ENCODE peak calls at places on chromosomes 3 and 15, in six cellular contexts. E, D, N, Z, L and W are unnamed samples.

GRCh38 chr3:45613781-45614180 is 19.2 kb downstream of the LIMD1 start:
- DNase-seq in E (no peak), D (no peak), N (no peak), Z (no peak), L (no peak), W (no peak)

GRCh38 chr3:37671000-37671483 is 190.6 kb upstream of the CTDSPL start:
- DNase-seq in E (no peak), D (no peak), N (no peak), Z (no peak), L (no peak), W (peak)

GRCh38 chr3:75981401-75981800 is 196.1 kb upstream of the ZNF717 start:
- DNase-seq in E (no peak), D (no peak), N (no peak), Z (no peak), L (no peak), W (no peak)

GRCh38 chr15:82737975-82738374 is 28.3 kb upstream of the AP3B2 start:
- DNase-seq in E (no peak), D (no peak), N (no peak), Z (no peak), L (no peak), W (no peak)

GRCh38 chr3:125433611-125434041 is 58.5 kb upstream of the ZNF148 start:
- DNase-seq in E (peak), D (no peak), N (peak), Z (no peak), L (no peak), W (no peak)

GRCh38 chr3:137121704-137122314 is 164.0 kb downstream of the IL20RB start:
- DNase-seq in E (peak), D (no peak), N (peak), Z (no peak), L (peak), W (peak)

GRCh38 chr3:44355634-44356033 is 17.1 kb downstream of the TCAIM start:
- DNase-seq in E (no peak), D (no peak), N (peak), Z (no peak), L (no peak), W (no peak)

GRCh38 chr3:10344147-10344943 is 23.4 kb upstream of the SEC13 start:
- DNase-seq in E (peak), D (no peak), N (peak), Z (no peak), L (peak), W (peak)

GRCh38 chr15:40105517-40106202 is 3.0 kb downstream of the BMF start:
- DNase-seq in E (peak), D (no peak), N (no peak), Z (no peak), L (no peak), W (no peak)

GRCh38 chr3:98786364-98786930 is 23.3 kb downstream of the ST3GAL6 start:
- DNase-seq in E (peak), D (no peak), N (peak), Z (no peak), L (no peak), W (no peak)

GRCh38 chr3:14685204-14685603 is 10.3 kb downstream of the C3orf20 start:
- DNase-seq in E (no peak), D (no peak), N (no peak), Z (no peak), L (no peak), W (no peak)

GRCh38 chr3:131543714-131544113 is 40.9 kb upstream of the MRPL3 start:
- DNase-seq in E (no peak), D (peak), N (peak), Z (peak), L (no peak), W (no peak)

GRCh38 chr3:194395767-194396527 is 3.1 kb downstream of the GP5 start:
- DNase-seq in E (no peak), D (peak), N (no peak), Z (no peak), L (no peak), W (peak)

DNA sequence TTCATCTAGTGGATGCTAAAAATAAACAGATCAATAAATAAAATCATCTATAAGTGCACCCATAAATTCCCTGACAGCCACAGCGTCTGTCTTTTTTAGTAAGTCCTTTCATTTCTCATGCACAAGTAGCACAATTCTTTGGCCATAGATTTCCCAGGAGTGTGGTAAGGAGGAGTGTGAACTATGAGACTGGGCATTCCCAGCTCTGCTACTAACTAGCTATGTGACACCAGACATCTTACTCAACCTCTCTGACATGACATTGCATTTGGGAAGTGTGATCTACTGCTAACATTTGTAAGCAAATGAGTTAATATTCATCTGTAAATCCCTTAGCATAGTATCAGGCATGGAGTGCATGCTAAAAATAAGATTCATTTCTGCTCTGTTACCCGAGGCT is 301.8 kb downstream of the NTRK3 start:
- DNase-seq in E (no peak), D (no peak), N (peak), Z (no peak), L (no peak), W (no peak)
- TF ChIP-seq CTCF in E (no peak), D (no peak), N (no peak), Z (no peak), L (no peak), W (no peak)

DNA sequence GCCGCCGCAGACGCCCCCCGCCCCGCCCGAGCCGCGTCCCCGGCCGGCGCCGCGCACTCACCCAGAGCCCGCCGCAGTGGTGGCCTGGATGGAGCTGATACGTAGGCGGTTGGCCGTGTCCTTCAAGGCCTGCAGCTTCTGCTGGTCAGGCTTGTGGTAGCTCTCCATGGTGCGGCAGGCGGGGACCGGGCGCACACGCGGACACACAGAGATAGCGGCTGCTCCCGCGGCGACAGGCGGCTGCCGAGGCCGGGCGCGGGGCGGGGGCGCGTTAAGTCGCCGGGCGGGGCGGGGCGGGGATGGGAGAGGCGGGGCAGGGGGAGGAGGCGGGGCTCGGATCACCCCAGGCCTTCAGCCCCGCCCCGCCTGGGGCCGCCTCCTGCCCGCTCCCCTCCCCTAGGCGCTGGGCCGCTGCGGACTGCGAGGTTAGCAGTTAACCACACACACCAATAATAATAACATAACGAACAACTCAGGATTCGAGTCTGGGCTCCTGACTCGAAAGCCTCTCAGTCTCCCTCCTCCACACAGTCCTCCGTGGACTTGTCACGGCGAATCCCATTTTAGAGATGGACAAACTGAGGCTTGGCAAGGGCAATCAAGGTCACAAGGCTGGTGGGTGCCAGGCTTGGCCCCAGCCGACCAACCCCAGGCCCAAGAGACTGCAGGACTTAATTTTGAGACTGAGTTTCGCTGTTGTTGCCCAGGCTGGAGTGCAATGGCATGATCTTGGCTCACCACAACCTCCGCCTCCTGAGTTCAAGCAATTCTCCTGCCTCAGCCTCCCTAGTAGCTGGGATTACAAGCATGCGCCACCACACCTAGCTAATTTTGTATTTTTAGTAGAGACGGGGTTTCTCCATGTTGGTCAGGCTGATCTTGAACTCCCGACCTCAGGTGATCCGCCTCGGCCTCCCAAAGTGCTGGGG is at the start of gene TKT:
- DNase-seq in E (peak), D (peak), N (peak), Z (peak), L (peak), W (peak)
- TF ChIP-seq CTCF in E (no peak), D (no peak), N (no peak), Z (no peak), L (no peak), W (no peak)

GRCh38 chr3:177193706-177194268 is 3.5 kb downstream of the TBL1XR1 start:
- DNase-seq in E (no peak), D (no peak), N (no peak), Z (no peak), L (no peak), W (no peak)
- TF ChIP-seq CTCF in E (no peak), D (no peak), N (no peak), Z (no peak), L (no peak), W (no peak)

GRCh38 chr3:24069045-24069444 is 124.0 kb downstream of the NR1D2 start:
- DNase-seq in E (no peak), D (no peak), N (peak), Z (no peak), L (no peak), W (no peak)
- TF ChIP-seq CTCF in E (no peak), D (no peak), N (peak), Z (no peak), L (peak), W (no peak)

GRCh38 chr3:138638641-138639040 is 30.1 kb downstream of the FAIM start:
- DNase-seq in E (no peak), D (no peak), N (no peak), Z (no peak), L (no peak), W (no peak)
- TF ChIP-seq CTCF in E (no peak), D (no peak), N (no peak), Z (no peak), L (no peak), W (no peak)

DNA sequence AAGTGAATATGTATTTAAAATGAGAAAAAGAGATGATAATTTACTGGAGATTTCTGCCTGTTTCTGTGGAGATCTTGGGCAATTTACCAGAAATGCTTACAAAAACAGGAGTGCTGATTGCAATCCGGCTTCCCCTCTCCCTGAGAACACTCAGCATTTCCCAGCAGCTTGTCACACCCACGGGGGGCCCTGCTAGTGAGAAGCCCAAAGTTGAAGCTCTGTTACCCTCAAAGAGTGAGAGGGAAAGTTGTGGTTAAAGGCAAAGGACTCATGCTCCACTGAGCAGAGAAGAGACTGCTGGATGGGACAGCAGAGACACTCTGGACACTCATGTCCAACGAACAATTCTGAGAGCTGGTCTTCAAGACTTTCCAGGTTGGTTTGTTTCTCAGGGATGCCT is 2.9 kb downstream of the MCTP2 start:
- DNase-seq in E (no peak), D (peak), N (peak), Z (peak), L (no peak), W (no peak)
- TF ChIP-seq CTCF in E (no peak), D (no peak), N (no peak), Z (no peak), L (no peak), W (no peak)

DNA sequence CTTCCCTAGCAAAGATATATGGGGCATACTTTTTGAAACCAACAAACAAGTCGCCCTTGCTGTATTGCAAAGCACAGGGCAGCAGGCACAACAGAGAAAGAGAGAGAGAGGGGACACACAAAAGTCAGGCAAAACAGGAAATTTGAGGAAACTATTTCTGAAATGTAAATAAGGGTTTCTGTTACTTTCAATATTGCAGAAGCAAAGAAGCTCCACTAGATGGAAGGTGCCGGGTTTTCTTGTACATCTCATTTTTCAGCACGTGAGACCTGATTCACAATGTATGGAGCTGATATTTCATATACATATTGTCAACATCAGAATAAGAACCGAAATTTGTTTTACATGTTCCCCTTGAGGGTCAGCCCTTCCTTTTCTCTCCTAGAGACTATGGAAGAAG is 127.4 kb downstream of the FOXP1 start:
- DNase-seq in E (no peak), D (no peak), N (no peak), Z (no peak), L (no peak), W (no peak)
- TF ChIP-seq CTCF in E (no peak), D (no peak), N (no peak), Z (no peak), L (no peak), W (no peak)

DNA sequence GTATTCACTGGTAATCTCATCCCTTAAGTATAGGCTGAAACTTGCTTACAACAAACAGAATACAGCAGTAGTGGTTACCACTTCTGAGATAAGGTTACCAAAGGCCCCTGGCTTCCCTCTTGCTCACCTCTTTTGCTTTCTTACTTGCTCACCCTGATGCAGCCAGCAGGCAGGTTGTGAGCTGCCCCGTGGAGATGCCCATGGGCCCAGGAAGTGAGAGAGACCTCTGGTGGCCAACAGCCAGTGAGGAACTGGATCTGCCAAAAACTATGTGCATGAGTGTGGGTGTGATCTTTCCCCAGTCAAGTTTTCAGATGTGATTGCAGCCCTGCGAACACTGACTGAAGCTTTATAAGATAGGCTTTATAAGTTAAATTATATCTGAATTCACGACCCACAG is 48.7 kb downstream of the NMNAT3 start:
- DNase-seq in E (peak), D (no peak), N (peak), Z (no peak), L (no peak), W (no peak)
- TF ChIP-seq CTCF in E (peak), D (no peak), N (no peak), Z (no peak), L (peak), W (no peak)

DNA sequence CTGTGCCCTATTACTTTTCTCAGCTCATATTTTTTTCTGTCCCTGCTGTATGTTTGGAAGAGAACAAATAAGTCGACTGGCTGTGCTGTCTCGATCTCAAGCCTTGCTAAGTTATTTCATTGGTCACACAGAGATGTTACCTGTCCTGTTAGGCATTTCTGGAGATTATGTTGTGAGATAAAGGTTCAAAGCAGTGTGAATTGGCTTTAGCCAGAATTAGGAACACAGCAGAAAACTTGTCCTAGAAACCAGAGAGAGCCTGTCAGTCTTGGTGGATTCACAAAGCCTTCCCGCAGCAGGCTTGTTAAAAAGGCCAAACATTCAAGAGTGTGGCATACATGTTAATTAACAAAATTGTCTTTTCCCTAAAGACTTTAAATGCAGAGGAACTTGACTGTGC is 25.0 kb downstream of the ABHD2 start:
- DNase-seq in E (no peak), D (no peak), N (no peak), Z (no peak), L (no peak), W (no peak)
- TF ChIP-seq CTCF in E (no peak), D (no peak), N (no peak), Z (no peak), L (no peak), W (no peak)